ENCODE peak calls at places on chromosomes 6 and 20, in five cellular contexts. One of them, this sample, is unnamed.

GRCh38 chr6:23213193-23213592 is 643.8 kb downstream of the HDGFL1 start:
- DNase-seq in adrenal gland: no peak
- DNase-seq in CD8-positive, alpha-beta T cell: no peak
- DNase-seq in RWPE2: no peak
- DNase-seq in GM12878: no peak
- DNase-seq in this sample: no peak

GRCh38 chr20:19881080-19881840 is 123.2 kb downstream of the RIN2 start:
- DNase-seq in GM12878: no peak
- DNase-seq in CD8-positive, alpha-beta T cell: no peak
- DNase-seq in adrenal gland: no peak
- DNase-seq in RWPE2: no peak
- DNase-seq in this sample: no peak

GRCh38 chr6:28569748-28570147 is 44.1 kb downstream of the GPX5 start:
- DNase-seq in CD8-positive, alpha-beta T cell: no peak
- DNase-seq in GM12878: no peak
- DNase-seq in adrenal gland: no peak
- DNase-seq in RWPE2: no peak
- DNase-seq in this sample: no peak

GRCh38 chr6:43972915-43973304 is 154.3 kb downstream of the MRPL14 start:
- DNase-seq in RWPE2: peak; percentile 67
- DNase-seq in CD8-positive, alpha-beta T cell: no peak
- DNase-seq in GM12878: no peak
- DNase-seq in adrenal gland: peak; percentile 97
- DNase-seq in this sample: no peak

GRCh38 chr20:34365765-34366213 is 2.7 kb downstream of the ITCH start:
- DNase-seq in adrenal gland: no peak
- DNase-seq in RWPE2: peak; percentile 47
- DNase-seq in GM12878: peak; percentile 79
- DNase-seq in CD8-positive, alpha-beta T cell: no peak
- DNase-seq in this sample: no peak

GRCh38 chr6:44630125-44631028 is 242.9 kb downstream of the CDC5L start:
- DNase-seq in adrenal gland: peak; percentile 38
- DNase-seq in RWPE2: no peak
- DNase-seq in CD8-positive, alpha-beta T cell: no peak
- DNase-seq in GM12878: no peak
- DNase-seq in this sample: peak; percentile 96

GRCh38 chr20:326645-327031 is 1.3 kb downstream of the SOX12 start:
- DNase-seq in RWPE2: no peak
- DNase-seq in CD8-positive, alpha-beta T cell: no peak
- DNase-seq in GM12878: no peak
- DNase-seq in adrenal gland: peak; percentile 48
- DNase-seq in this sample: peak; percentile 67

GRCh38 chr20:35287509-35288324 is 3.1 kb upstream of the EIF6 start:
- DNase-seq in CD8-positive, alpha-beta T cell: no peak
- DNase-seq in GM12878: no peak
- DNase-seq in adrenal gland: no peak
- DNase-seq in RWPE2: no peak
- DNase-seq in this sample: peak; percentile 86

GRCh38 chr6:150685860-150686259 is 86.2 kb downstream of the PLEKHG1 start:
- DNase-seq in CD8-positive, alpha-beta T cell: peak; percentile 27
- DNase-seq in RWPE2: no peak
- DNase-seq in adrenal gland: no peak
- DNase-seq in GM12878: peak; percentile 11
- DNase-seq in this sample: no peak

GRCh38 chr6:132252113-132252512 is 149.2 kb downstream of the MOXD1 start:
- DNase-seq in GM12878: no peak
- DNase-seq in adrenal gland: no peak
- DNase-seq in CD8-positive, alpha-beta T cell: no peak
- DNase-seq in RWPE2: no peak
- DNase-seq in this sample: no peak

GRCh38 chr20:57702091-57702490 is 7.7 kb downstream of the PMEPA1 start:
- DNase-seq in CD8-positive, alpha-beta T cell: no peak
- DNase-seq in RWPE2: no peak
- DNase-seq in GM12878: no peak
- DNase-seq in adrenal gland: no peak
- DNase-seq in this sample: no peak

GRCh38 chr6:84103029-84103428 is 69.5 kb downstream of the MRAP2 start:
- DNase-seq in RWPE2: no peak
- DNase-seq in GM12878: no peak
- DNase-seq in CD8-positive, alpha-beta T cell: no peak
- DNase-seq in adrenal gland: no peak
- DNase-seq in this sample: peak; percentile 26

GRCh38 chr6:154738561-154738961 is 5.3 kb downstream of the SCAF8 start:
- DNase-seq in RWPE2: no peak
- DNase-seq in adrenal gland: no peak
- DNase-seq in CD8-positive, alpha-beta T cell: no peak
- DNase-seq in GM12878: no peak
- DNase-seq in this sample: no peak

GRCh38 chr6:138509371-138509770 is 10.1 kb upstream of the NHSL1 start:
- DNase-seq in CD8-positive, alpha-beta T cell: peak; percentile 5
- DNase-seq in GM12878: no peak
- DNase-seq in RWPE2: no peak
- DNase-seq in adrenal gland: peak; percentile 60
- DNase-seq in this sample: peak; percentile 46

GRCh38 chr20:26163890-26164289 is 467.2 kb upstream of the ZNF337 start:
- DNase-seq in GM12878: no peak
- DNase-seq in RWPE2: no peak
- DNase-seq in CD8-positive, alpha-beta T cell: no peak
- DNase-seq in adrenal gland: no peak
- DNase-seq in this sample: peak; percentile 56

GRCh38 chr20:32139947-32140346 is 30.4 kb downstream of the TM9SF4 start:
- DNase-seq in GM12878: peak; percentile 53
- DNase-seq in adrenal gland: no peak
- DNase-seq in CD8-positive, alpha-beta T cell: no peak
- DNase-seq in RWPE2: peak; percentile 39
- DNase-seq in this sample: no peak

GRCh38 chr6:118776607-118777549 is 117.1 kb upstream of the ASF1A start:
- DNase-seq in adrenal gland: peak; percentile 89
- DNase-seq in GM12878: peak; percentile 20
- DNase-seq in RWPE2: no peak
- DNase-seq in CD8-positive, alpha-beta T cell: peak; percentile 32
- DNase-seq in this sample: peak; percentile 79

GRCh38 chr20:760751-761417 is 7.4 kb downstream of the SLC52A3 start:
- DNase-seq in CD8-positive, alpha-beta T cell: no peak
- DNase-seq in RWPE2: no peak
- DNase-seq in GM12878: no peak
- DNase-seq in adrenal gland: peak; percentile 24
- DNase-seq in this sample: peak; percentile 89

GRCh38 chr6:119148825-119149525 is 70.5 kb upstream of the FAM184A start:
- DNase-seq in CD8-positive, alpha-beta T cell: no peak
- DNase-seq in GM12878: no peak
- DNase-seq in adrenal gland: no peak
- DNase-seq in RWPE2: no peak
- DNase-seq in this sample: peak; percentile 53

GRCh38 chr6:160972111-160972510 is 19.5 kb upstream of the MAP3K4 start:
- DNase-seq in CD8-positive, alpha-beta T cell: no peak
- DNase-seq in adrenal gland: no peak
- DNase-seq in GM12878: no peak
- DNase-seq in RWPE2: no peak
- DNase-seq in this sample: peak; percentile 93

GRCh38 chr20:24998631-24999445 is 6.3 kb upstream of the APMAP start:
- DNase-seq in GM12878: no peak
- DNase-seq in CD8-positive, alpha-beta T cell: no peak
- DNase-seq in RWPE2: no peak
- DNase-seq in adrenal gland: no peak
- DNase-seq in this sample: no peak

GRCh38 chr6:34558172-34558714 is 2.1 kb upstream of the SPDEF start:
- DNase-seq in RWPE2: no peak
- DNase-seq in adrenal gland: no peak
- DNase-seq in GM12878: no peak
- DNase-seq in CD8-positive, alpha-beta T cell: no peak
- DNase-seq in this sample: no peak

GRCh38 chr6:34561227-34561530 is 5.0 kb upstream of the SPDEF start:
- DNase-seq in RWPE2: no peak
- DNase-seq in GM12878: no peak
- DNase-seq in adrenal gland: no peak
- DNase-seq in CD8-positive, alpha-beta T cell: no peak
- DNase-seq in this sample: no peak

GRCh38 chr6:34559651-34560365 is 3.7 kb upstream of the SPDEF start:
- DNase-seq in CD8-positive, alpha-beta T cell: no peak
- DNase-seq in adrenal gland: no peak
- DNase-seq in GM12878: no peak
- DNase-seq in RWPE2: no peak
- DNase-seq in this sample: peak; percentile 71

GRCh38 chr6:34562350-34562749 is 6.2 kb upstream of the SPDEF start:
- DNase-seq in CD8-positive, alpha-beta T cell: no peak
- DNase-seq in adrenal gland: no peak
- DNase-seq in RWPE2: peak; percentile 59
- DNase-seq in GM12878: no peak
- DNase-seq in this sample: peak; percentile 51

DNA sequence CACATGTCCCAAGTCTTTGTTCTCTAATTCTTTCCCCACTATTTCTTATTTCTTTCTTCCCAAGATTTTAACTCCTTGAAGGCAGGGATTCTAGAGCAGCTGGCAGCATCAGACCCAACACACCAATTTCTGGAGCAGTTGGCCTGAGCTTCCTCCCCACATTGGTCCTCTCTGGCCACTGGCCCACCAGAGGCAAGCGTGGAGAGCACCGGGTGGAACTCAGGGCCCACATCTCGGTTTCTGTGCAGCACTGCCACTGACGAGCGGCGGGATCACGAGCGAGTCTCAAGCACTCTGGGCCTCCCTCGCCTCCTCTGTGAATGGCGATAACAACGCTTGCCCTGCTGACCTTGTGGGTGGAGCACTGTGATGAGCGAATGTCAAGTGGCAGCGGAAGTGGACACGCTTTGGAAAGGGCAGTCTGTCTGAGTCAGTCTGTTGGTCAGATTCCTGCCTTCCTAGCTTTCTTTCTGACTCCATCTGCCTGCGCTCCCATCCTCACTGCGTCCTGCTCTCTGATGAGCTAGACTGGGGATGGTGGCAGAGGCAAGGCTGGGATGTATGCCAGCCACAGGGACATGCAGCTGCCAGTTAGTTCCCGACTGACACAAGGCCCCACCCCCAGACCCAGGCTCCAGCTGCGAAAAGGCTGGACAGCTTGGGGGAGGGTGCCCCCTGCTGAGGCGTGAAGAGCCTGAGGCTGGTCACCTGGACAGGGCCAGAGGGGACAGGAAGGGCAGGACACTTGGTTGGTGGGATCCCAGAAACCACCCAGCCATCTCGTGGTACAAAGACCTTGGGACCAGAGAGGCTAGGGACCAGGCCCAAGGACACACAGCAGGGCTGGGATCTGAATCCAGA is 4.5 kb upstream of the SPDEF start:
- DNase-seq in adrenal gland: no peak
- DNase-seq in RWPE2: no peak
- DNase-seq in CD8-positive, alpha-beta T cell: no peak
- DNase-seq in GM12878: no peak
- DNase-seq in this sample: peak; percentile 93
- TF ChIP-seq CTCF in adrenal gland: no peak
- TF ChIP-seq CTCF in RWPE2: no peak
- TF ChIP-seq CTCF in CD8-positive, alpha-beta T cell: no peak
- TF ChIP-seq CTCF in GM12878: no peak
- TF ChIP-seq CTCF in this sample: no peak

DNA sequence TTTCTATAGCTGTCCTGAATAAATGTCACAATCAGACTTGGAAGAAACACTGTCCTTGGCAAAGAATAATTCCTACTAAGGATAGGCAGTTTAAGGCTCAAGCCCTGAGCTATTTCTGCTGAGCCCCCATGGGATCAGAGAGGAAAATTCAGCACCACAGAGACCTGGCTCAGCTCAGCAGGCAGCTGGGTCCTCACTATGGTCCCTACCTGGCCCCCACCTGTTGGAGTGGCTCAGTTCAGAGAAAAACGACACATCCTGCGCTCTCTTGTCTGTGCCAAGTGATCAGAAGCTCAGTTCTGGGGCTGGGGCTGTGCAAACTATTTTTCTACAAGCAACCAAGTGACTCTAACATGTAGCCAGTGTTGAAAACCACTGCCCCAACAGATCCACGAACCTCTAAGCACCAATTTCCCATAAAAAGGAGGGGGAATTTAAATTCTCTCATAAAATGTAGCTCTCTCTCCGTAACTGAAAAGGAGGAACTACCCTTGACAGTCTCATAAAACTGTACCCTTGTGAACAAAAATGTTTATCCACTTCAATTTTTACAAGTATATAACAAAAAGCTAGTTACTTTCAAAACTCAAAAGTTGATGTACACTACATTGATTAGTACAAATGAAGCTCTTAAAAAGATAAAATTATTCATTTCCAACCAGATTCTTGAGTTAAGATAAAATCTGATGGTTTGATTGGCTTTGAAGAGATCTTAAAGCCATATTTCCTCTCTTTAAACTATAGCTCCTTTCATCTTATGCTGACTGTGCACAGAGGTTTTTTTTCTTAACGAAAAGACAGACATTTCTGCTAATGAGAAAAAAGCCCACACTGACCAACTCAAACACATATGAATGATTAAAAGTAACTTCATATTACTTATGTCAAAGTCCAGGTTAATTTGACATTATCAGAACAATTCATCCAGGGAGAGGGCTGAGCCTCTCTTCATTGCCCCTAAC is 52.0 kb downstream of the KIF13A start:
- DNase-seq in RWPE2: no peak
- DNase-seq in CD8-positive, alpha-beta T cell: no peak
- DNase-seq in GM12878: no peak
- DNase-seq in adrenal gland: no peak
- DNase-seq in this sample: no peak
- H3K27ac ChIP-seq in RWPE2: no peak overlapping the region
- H3K27ac ChIP-seq in CD8-positive, alpha-beta T cell: no peak overlapping the region
- H3K27ac ChIP-seq in GM12878: no peak overlapping the region
- H3K27ac ChIP-seq in adrenal gland: peak overlapping the region; percentile 25
- H3K27ac ChIP-seq in this sample: peak overlapping the region; percentile 21

DNA sequence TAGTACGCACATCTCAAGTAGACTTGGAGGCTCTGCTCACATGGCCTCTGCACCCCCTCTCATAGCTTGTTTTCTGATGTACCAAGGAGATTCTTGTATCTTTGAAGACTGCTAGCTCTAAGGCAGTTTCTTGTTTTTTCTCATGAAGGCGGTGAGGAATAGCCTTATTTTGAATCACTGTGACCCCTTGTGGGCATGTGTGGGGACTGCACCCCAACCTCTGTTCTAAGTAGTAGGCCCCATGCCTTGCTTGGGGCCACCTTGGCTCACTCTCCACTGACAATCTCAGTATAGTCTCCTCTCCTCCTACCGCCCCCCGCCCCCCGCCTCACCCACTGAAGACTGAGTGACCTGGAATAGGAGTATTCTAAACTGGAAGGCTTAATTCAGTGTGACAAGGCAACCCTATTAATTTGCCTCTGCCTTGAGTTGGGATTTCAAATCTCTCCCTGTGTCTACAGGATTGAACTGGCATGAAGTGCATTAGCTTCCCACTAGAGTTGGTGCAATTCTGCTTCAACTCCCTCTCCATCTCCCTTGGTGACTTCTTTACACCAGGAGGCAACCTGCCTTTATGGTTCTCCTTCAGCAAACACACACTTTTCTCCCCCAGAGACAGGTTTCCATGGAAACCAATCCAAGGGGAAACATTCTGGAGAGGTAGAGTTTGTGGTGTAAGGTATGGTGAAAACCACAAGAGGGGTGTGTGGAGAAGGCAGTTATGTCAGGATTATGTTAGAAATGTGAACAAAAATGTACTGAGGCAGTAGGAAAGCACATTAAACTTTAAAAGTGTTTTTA is 75.4 kb upstream of the ECI2 start:
- DNase-seq in RWPE2: no peak
- DNase-seq in GM12878: no peak
- DNase-seq in CD8-positive, alpha-beta T cell: peak; percentile 37
- DNase-seq in adrenal gland: peak; percentile 79
- DNase-seq in this sample: no peak
- TF ChIP-seq CTCF in RWPE2: peak; percentile 80
- TF ChIP-seq CTCF in GM12878: peak; percentile 73
- TF ChIP-seq CTCF in CD8-positive, alpha-beta T cell: peak; percentile 58
- TF ChIP-seq CTCF in adrenal gland: peak; percentile 58
- TF ChIP-seq CTCF in this sample: peak; percentile 75

GRCh38 chr20:37914367-37914671 is 11.4 kb downstream of the VSTM2L start:
- DNase-seq in adrenal gland: no peak
- DNase-seq in GM12878: no peak
- DNase-seq in RWPE2: no peak
- DNase-seq in CD8-positive, alpha-beta T cell: no peak
- DNase-seq in this sample: no peak
- H3K27ac ChIP-seq in adrenal gland: no peak overlapping the region
- H3K27ac ChIP-seq in GM12878: no peak overlapping the region
- H3K27ac ChIP-seq in RWPE2: no peak overlapping the region
- H3K27ac ChIP-seq in CD8-positive, alpha-beta T cell: no peak overlapping the region
- H3K27ac ChIP-seq in this sample: no peak overlapping the region